ENCODE peak calls at places on chromosome 20, in ten cellular contexts. One of them, this sample, is unnamed.

GRCh38 chr20:49594929-49595311 is 27.0 kb upstream of the PTGIS start:
- DNase-seq in hepatocyte: no peak
- DNase-seq in RWPE1: no peak
- DNase-seq in endodermal cell: no peak
- DNase-seq in A549: no peak
- DNase-seq in breast epithelium: no peak
- DNase-seq in PC-3: no peak
- DNase-seq in lower lobe of right lung: no peak
- DNase-seq in CD4-positive, CD25-positive, alpha-beta regulatory T cell: no peak
- DNase-seq in right cardiac atrium: no peak
- DNase-seq in this sample: no peak

GRCh38 chr20:55057779-55058415 is 582.5 kb downstream of the DOK5 start:
- DNase-seq in hepatocyte: no peak
- DNase-seq in CD4-positive, CD25-positive, alpha-beta regulatory T cell: no peak
- DNase-seq in endodermal cell: peak
- DNase-seq in right cardiac atrium: no peak
- DNase-seq in PC-3: no peak
- DNase-seq in RWPE1: no peak
- DNase-seq in breast epithelium: no peak
- DNase-seq in lower lobe of right lung: no peak
- DNase-seq in A549: no peak
- DNase-seq in this sample: no peak

GRCh38 chr20:58718121-58718563 is 25.5 kb downstream of the NPEPL1 start:
- DNase-seq in CD4-positive, CD25-positive, alpha-beta regulatory T cell: no peak
- DNase-seq in endodermal cell: peak
- DNase-seq in PC-3: no peak
- DNase-seq in hepatocyte: peak
- DNase-seq in RWPE1: no peak
- DNase-seq in lower lobe of right lung: no peak
- DNase-seq in right cardiac atrium: peak
- DNase-seq in breast epithelium: peak
- DNase-seq in A549: no peak
- DNase-seq in this sample: no peak

GRCh38 chr20:25761596-25761995 is 64.9 kb upstream of the ZNF337 start:
- DNase-seq in PC-3: no peak
- DNase-seq in right cardiac atrium: no peak
- DNase-seq in breast epithelium: no peak
- DNase-seq in endodermal cell: no peak
- DNase-seq in lower lobe of right lung: no peak
- DNase-seq in A549: no peak
- DNase-seq in CD4-positive, CD25-positive, alpha-beta regulatory T cell: no peak
- DNase-seq in RWPE1: no peak
- DNase-seq in hepatocyte: no peak
- DNase-seq in this sample: no peak

GRCh38 chr20:371755-372542 is 8.6 kb upstream of the TRIB3 start:
- DNase-seq in right cardiac atrium: peak
- DNase-seq in RWPE1: peak
- DNase-seq in hepatocyte: peak
- DNase-seq in endodermal cell: no peak
- DNase-seq in PC-3: peak
- DNase-seq in CD4-positive, CD25-positive, alpha-beta regulatory T cell: no peak
- DNase-seq in breast epithelium: no peak
- DNase-seq in A549: peak
- DNase-seq in lower lobe of right lung: peak
- DNase-seq in this sample: no peak

GRCh38 chr20:34109442-34109841 is 2.6 kb downstream of the EIF2S2 start:
- DNase-seq in lower lobe of right lung: no peak
- DNase-seq in A549: no peak
- DNase-seq in endodermal cell: no peak
- DNase-seq in PC-3: no peak
- DNase-seq in breast epithelium: no peak
- DNase-seq in CD4-positive, CD25-positive, alpha-beta regulatory T cell: no peak
- DNase-seq in hepatocyte: no peak
- DNase-seq in RWPE1: no peak
- DNase-seq in right cardiac atrium: no peak
- DNase-seq in this sample: no peak

GRCh38 chr20:42255820-42256219 is 637.6 kb upstream of the CHD6 start:
- DNase-seq in RWPE1: no peak
- DNase-seq in A549: no peak
- DNase-seq in breast epithelium: no peak
- DNase-seq in right cardiac atrium: no peak
- DNase-seq in lower lobe of right lung: no peak
- DNase-seq in CD4-positive, CD25-positive, alpha-beta regulatory T cell: no peak
- DNase-seq in PC-3: no peak
- DNase-seq in hepatocyte: no peak
- DNase-seq in endodermal cell: no peak
- DNase-seq in this sample: no peak

GRCh38 chr20:24698189-24698588 is 228.8 kb downstream of the SYNDIG1 start:
- DNase-seq in A549: no peak
- DNase-seq in lower lobe of right lung: no peak
- DNase-seq in CD4-positive, CD25-positive, alpha-beta regulatory T cell: no peak
- DNase-seq in RWPE1: no peak
- DNase-seq in hepatocyte: no peak
- DNase-seq in endodermal cell: peak
- DNase-seq in PC-3: no peak
- DNase-seq in right cardiac atrium: no peak
- DNase-seq in breast epithelium: no peak
- DNase-seq in this sample: no peak

GRCh38 chr20:4683261-4683660 is 38.4 kb upstream of the PRND start:
- DNase-seq in endodermal cell: no peak
- DNase-seq in hepatocyte: no peak
- DNase-seq in CD4-positive, CD25-positive, alpha-beta regulatory T cell: no peak
- DNase-seq in breast epithelium: no peak
- DNase-seq in PC-3: no peak
- DNase-seq in A549: no peak
- DNase-seq in right cardiac atrium: no peak
- DNase-seq in lower lobe of right lung: no peak
- DNase-seq in RWPE1: no peak
- DNase-seq in this sample: no peak

GRCh38 chr20:9036593-9036992 is 32.3 kb upstream of the PLCB4 start:
- DNase-seq in CD4-positive, CD25-positive, alpha-beta regulatory T cell: no peak
- DNase-seq in hepatocyte: no peak
- DNase-seq in right cardiac atrium: no peak
- DNase-seq in endodermal cell: no peak
- DNase-seq in A549: no peak
- DNase-seq in RWPE1: peak
- DNase-seq in breast epithelium: no peak
- DNase-seq in PC-3: no peak
- DNase-seq in lower lobe of right lung: no peak
- DNase-seq in this sample: no peak

GRCh38 chr20:23244916-23245552 is 105.6 kb upstream of the NXT1 start:
- DNase-seq in right cardiac atrium: no peak
- DNase-seq in endodermal cell: no peak
- DNase-seq in breast epithelium: no peak
- DNase-seq in RWPE1: no peak
- DNase-seq in CD4-positive, CD25-positive, alpha-beta regulatory T cell: no peak
- DNase-seq in hepatocyte: no peak
- DNase-seq in A549: no peak
- DNase-seq in PC-3: no peak
- DNase-seq in lower lobe of right lung: no peak
- DNase-seq in this sample: no peak

GRCh38 chr20:59738851-59739250 is 134.5 kb downstream of the PHACTR3 start:
- DNase-seq in RWPE1: no peak
- DNase-seq in CD4-positive, CD25-positive, alpha-beta regulatory T cell: no peak
- DNase-seq in endodermal cell: no peak
- DNase-seq in PC-3: no peak
- DNase-seq in right cardiac atrium: no peak
- DNase-seq in lower lobe of right lung: no peak
- DNase-seq in A549: no peak
- DNase-seq in breast epithelium: no peak
- DNase-seq in hepatocyte: no peak
- DNase-seq in this sample: no peak

GRCh38 chr20:50281831-50282591 is 91.4 kb downstream of the CEBPB start:
- DNase-seq in lower lobe of right lung: no peak
- DNase-seq in RWPE1: no peak
- DNase-seq in CD4-positive, CD25-positive, alpha-beta regulatory T cell: no peak
- DNase-seq in A549: no peak
- DNase-seq in hepatocyte: no peak
- DNase-seq in endodermal cell: peak
- DNase-seq in right cardiac atrium: peak
- DNase-seq in breast epithelium: no peak
- DNase-seq in PC-3: no peak
- DNase-seq in this sample: no peak

GRCh38 chr20:31700747-31701146 is 21.9 kb downstream of the BCL2L1 start:
- DNase-seq in A549: no peak
- DNase-seq in PC-3: no peak
- DNase-seq in CD4-positive, CD25-positive, alpha-beta regulatory T cell: no peak
- DNase-seq in breast epithelium: no peak
- DNase-seq in endodermal cell: no peak
- DNase-seq in right cardiac atrium: no peak
- DNase-seq in lower lobe of right lung: no peak
- DNase-seq in RWPE1: no peak
- DNase-seq in hepatocyte: no peak
- DNase-seq in this sample: peak
- H3K27ac ChIP-seq in A549: peak
- H3K27ac ChIP-seq in PC-3: peak
- H3K27ac ChIP-seq in CD4-positive, CD25-positive, alpha-beta regulatory T cell: no peak
- H3K27ac ChIP-seq in breast epithelium: peak
- H3K27ac ChIP-seq in endodermal cell: no peak
- H3K27ac ChIP-seq in right cardiac atrium: peak
- H3K27ac ChIP-seq in lower lobe of right lung: peak
- H3K27ac ChIP-seq in RWPE1: peak
- H3K27ac ChIP-seq in hepatocyte: peak
- H3K27ac ChIP-seq in this sample: peak

DNA sequence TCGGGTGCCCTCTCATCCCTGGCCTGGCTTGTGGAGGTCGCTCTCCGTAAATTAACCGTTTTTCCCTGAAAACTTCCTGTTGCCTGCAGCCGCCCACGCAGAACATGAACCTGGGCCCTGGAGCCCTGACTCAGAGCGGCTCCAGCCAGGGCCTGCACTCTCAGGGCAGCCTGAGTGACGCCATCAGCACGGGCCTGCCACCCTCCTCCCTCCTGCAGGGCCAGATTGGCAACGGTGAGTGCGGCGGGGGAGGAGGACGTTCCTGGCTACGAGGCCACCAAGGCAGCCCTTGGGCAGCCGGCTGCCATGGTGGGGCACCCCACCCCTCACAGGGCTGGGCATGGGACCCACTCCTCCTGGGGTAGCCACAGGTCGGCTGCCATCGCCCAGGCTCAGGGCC is 17.8 kb downstream of the SS18L1 start:
- DNase-seq in A549: no peak
- DNase-seq in breast epithelium: no peak
- DNase-seq in PC-3: no peak
- DNase-seq in endodermal cell: no peak
- DNase-seq in lower lobe of right lung: no peak
- DNase-seq in CD4-positive, CD25-positive, alpha-beta regulatory T cell: no peak
- DNase-seq in RWPE1: peak
- DNase-seq in right cardiac atrium: no peak
- DNase-seq in hepatocyte: no peak
- DNase-seq in this sample: no peak
- H3K27ac ChIP-seq in A549: no peak
- H3K27ac ChIP-seq in breast epithelium: peak
- H3K27ac ChIP-seq in PC-3: no peak
- H3K27ac ChIP-seq in endodermal cell: no peak
- H3K27ac ChIP-seq in lower lobe of right lung: no peak
- H3K27ac ChIP-seq in CD4-positive, CD25-positive, alpha-beta regulatory T cell: no peak
- H3K27ac ChIP-seq in RWPE1: peak
- H3K27ac ChIP-seq in right cardiac atrium: no peak
- H3K27ac ChIP-seq in hepatocyte: no peak
- H3K27ac ChIP-seq in this sample: no peak

GRCh38 chr20:32035398-32035852 is 16.6 kb upstream of the HCK start:
- DNase-seq in right cardiac atrium: no peak
- DNase-seq in RWPE1: no peak
- DNase-seq in hepatocyte: no peak
- DNase-seq in endodermal cell: no peak
- DNase-seq in PC-3: no peak
- DNase-seq in CD4-positive, CD25-positive, alpha-beta regulatory T cell: no peak
- DNase-seq in A549: no peak
- DNase-seq in breast epithelium: no peak
- DNase-seq in lower lobe of right lung: no peak
- DNase-seq in this sample: no peak

GRCh38 chr20:32034581-32035397 is 17.3 kb upstream of the HCK start:
- DNase-seq in hepatocyte: no peak
- DNase-seq in PC-3: no peak
- DNase-seq in endodermal cell: no peak
- DNase-seq in breast epithelium: no peak
- DNase-seq in CD4-positive, CD25-positive, alpha-beta regulatory T cell: no peak
- DNase-seq in RWPE1: no peak
- DNase-seq in lower lobe of right lung: peak
- DNase-seq in A549: no peak
- DNase-seq in right cardiac atrium: peak
- DNase-seq in this sample: peak

GRCh38 chr20:32036716-32037355 is 15.2 kb upstream of the HCK start:
- DNase-seq in right cardiac atrium: no peak
- DNase-seq in PC-3: no peak
- DNase-seq in endodermal cell: no peak
- DNase-seq in A549: no peak
- DNase-seq in hepatocyte: no peak
- DNase-seq in RWPE1: no peak
- DNase-seq in CD4-positive, CD25-positive, alpha-beta regulatory T cell: no peak
- DNase-seq in breast epithelium: no peak
- DNase-seq in lower lobe of right lung: no peak
- DNase-seq in this sample: no peak

GRCh38 chr20:32037929-32038328 is 14.1 kb upstream of the HCK start:
- DNase-seq in RWPE1: no peak
- DNase-seq in endodermal cell: no peak
- DNase-seq in A549: no peak
- DNase-seq in CD4-positive, CD25-positive, alpha-beta regulatory T cell: no peak
- DNase-seq in right cardiac atrium: no peak
- DNase-seq in hepatocyte: no peak
- DNase-seq in breast epithelium: no peak
- DNase-seq in lower lobe of right lung: no peak
- DNase-seq in PC-3: no peak
- DNase-seq in this sample: no peak

GRCh38 chr20:32036252-32036651 is 15.8 kb upstream of the HCK start:
- DNase-seq in endodermal cell: no peak
- DNase-seq in PC-3: no peak
- DNase-seq in right cardiac atrium: no peak
- DNase-seq in CD4-positive, CD25-positive, alpha-beta regulatory T cell: no peak
- DNase-seq in RWPE1: no peak
- DNase-seq in lower lobe of right lung: no peak
- DNase-seq in A549: no peak
- DNase-seq in breast epithelium: no peak
- DNase-seq in hepatocyte: no peak
- DNase-seq in this sample: no peak
- H3K27ac ChIP-seq in endodermal cell: no peak
- H3K27ac ChIP-seq in PC-3: no peak
- H3K27ac ChIP-seq in right cardiac atrium: no peak
- H3K27ac ChIP-seq in CD4-positive, CD25-positive, alpha-beta regulatory T cell: no peak
- H3K27ac ChIP-seq in RWPE1: no peak
- H3K27ac ChIP-seq in lower lobe of right lung: no peak
- H3K27ac ChIP-seq in A549: peak
- H3K27ac ChIP-seq in breast epithelium: no peak
- H3K27ac ChIP-seq in hepatocyte: no peak
- H3K27ac ChIP-seq in this sample: no peak

DNA sequence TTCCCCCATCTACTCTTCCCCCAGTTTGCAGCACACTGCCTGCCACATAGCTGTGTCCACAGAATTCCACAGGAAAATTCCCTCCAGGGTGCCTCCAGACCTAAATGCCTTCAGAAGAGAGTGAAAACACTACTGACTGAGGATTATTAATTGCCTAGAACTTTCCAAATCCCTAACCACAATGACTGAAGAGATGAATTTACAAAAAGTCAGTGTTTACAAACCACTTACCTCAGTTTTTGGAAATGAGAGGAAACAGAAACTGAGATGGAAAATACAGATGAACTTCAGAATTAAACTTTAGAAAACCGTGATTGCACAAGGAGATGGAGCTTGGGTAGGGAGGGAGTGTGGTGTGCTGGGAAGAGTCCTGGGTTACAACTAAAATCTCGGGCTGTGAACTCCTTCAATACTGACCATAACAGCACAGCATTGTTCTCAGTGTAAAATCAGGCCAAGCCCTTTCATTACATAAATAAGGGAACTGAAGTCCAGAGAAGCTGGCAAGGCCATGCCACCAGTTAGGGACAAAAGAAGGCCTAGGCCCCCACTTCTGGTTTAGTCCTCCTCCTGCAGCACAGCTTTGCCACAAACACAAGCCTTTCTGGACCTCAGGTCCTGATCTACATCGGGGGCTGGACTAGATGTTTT is 4.1 kb downstream of the ELMO2 start:
- DNase-seq in hepatocyte: no peak
- DNase-seq in A549: no peak
- DNase-seq in endodermal cell: peak
- DNase-seq in right cardiac atrium: no peak
- DNase-seq in CD4-positive, CD25-positive, alpha-beta regulatory T cell: no peak
- DNase-seq in PC-3: no peak
- DNase-seq in RWPE1: no peak
- DNase-seq in breast epithelium: no peak
- DNase-seq in lower lobe of right lung: no peak
- DNase-seq in this sample: no peak
- H3K27ac ChIP-seq in hepatocyte: peak
- H3K27ac ChIP-seq in A549: no peak
- H3K27ac ChIP-seq in endodermal cell: no peak
- H3K27ac ChIP-seq in right cardiac atrium: peak
- H3K27ac ChIP-seq in CD4-positive, CD25-positive, alpha-beta regulatory T cell: peak
- H3K27ac ChIP-seq in PC-3: no peak
- H3K27ac ChIP-seq in RWPE1: no peak
- H3K27ac ChIP-seq in breast epithelium: peak
- H3K27ac ChIP-seq in lower lobe of right lung: peak
- H3K27ac ChIP-seq in this sample: peak

This sample was measured in testis.